ENCODE peak calls at places on chromosomes 13 and 19, in five cellular contexts. S, G, E, K and D are unnamed samples. For H3K36me3, the result is how much of the 10 kb centered on the place peaks cover.

GRCh38 chr19:37931941-37932655 is 25.1 kb downstream of the SIPA1L3 start:
- DNase-seq in K (peak), S (peak), E (peak), G (peak), D (peak)

GRCh38 chr19:16355293-16356043 is 30.8 kb downstream of the KLF2 start:
- DNase-seq in G (peak), S (no peak), K (no peak), E (no peak), D (no peak)

GRCh38 chr13:34308725-34309124 is 490.8 kb downstream of the RFC3 start:
- DNase-seq in K (no peak), G (no peak), S (no peak), E (no peak), D (no peak)

GRCh38 chr19:10334340-10335148 is 1.2 kb upstream of the RAVER1 start:
- DNase-seq in G (peak), K (peak), E (peak), S (peak), D (no peak)

GRCh38 chr13:107450931-107451330 is 764.4 kb downstream of the LIG4 start:
- DNase-seq in E (peak), G (peak), S (no peak), K (no peak), D (no peak)

GRCh38 chr19:2488405-2488941 is 12.5 kb downstream of the GADD45B start:
- DNase-seq in E (no peak), K (no peak), S (no peak), G (no peak), D (no peak)

GRCh38 chr19:8577247-8577646 is at the start of gene MYO1F:
- DNase-seq in K (no peak), S (no peak), G (peak), E (peak), D (no peak)

GRCh38 chr19:33501957-33502356 is 19.6 kb downstream of the PEPD start:
- DNase-seq in K (no peak), G (no peak), S (no peak), E (peak), D (no peak)

GRCh38 chr19:35169226-35169995 is 14.9 kb downstream of the FXYD5 start:
- DNase-seq in E (no peak), K (no peak), G (no peak), S (no peak), D (no peak)

GRCh38 chr13:25286308-25286968 is 850 bp downstream of the MTMR6 start:
- DNase-seq in E (peak), S (no peak), K (no peak), G (peak), D (no peak)

GRCh38 chr19:12580180-12580694 is 29.0 kb upstream of the ZNF564 start:
- DNase-seq in E (no peak), G (no peak), S (no peak), K (no peak), D (no peak)

GRCh38 chr19:39516270-39516669 is 1.3 kb downstream of the SELENOV start:
- DNase-seq in K (no peak), E (peak), G (no peak), S (no peak), D (no peak)

GRCh38 chr19:15467734-15468214 is 3.4 kb upstream of the RASAL3 start:
- DNase-seq in E (no peak), S (no peak), K (no peak), G (no peak), D (no peak)

GRCh38 chr19:46133101-46133627 is 8.7 kb upstream of the IGFL3 start:
- DNase-seq in E (peak), S (peak), K (peak), G (peak), D (peak)

GRCh38 chr19:41870401-41870873 is 6.6 kb upstream of the CD79A start:
- DNase-seq in E (no peak), K (no peak), G (no peak), S (no peak), D (no peak)

GRCh38 chr13:42807866-42808265 is 26.5 kb downstream of the FAM216B start:
- DNase-seq in K (no peak), E (no peak), G (no peak), S (no peak), D (no peak)

GRCh38 chr13:111652676-111653075 is 332.2 kb downstream of the TEX29 start:
- DNase-seq in S (no peak), E (no peak), K (no peak), G (no peak), D (no peak)

GRCh38 chr13:47661076-47661475 is 340.0 kb downstream of the SUCLA2 start:
- DNase-seq in G (no peak), S (no peak), K (no peak), E (no peak), D (no peak)

GRCh38 chr19:30742981-30743380 is 370.8 kb downstream of the ZNF536 start:
- DNase-seq in K (no peak), G (no peak), E (no peak), S (no peak), D (no peak)

GRCh38 chr13:93522486-93522885 is 295.9 kb downstream of the GPC6 start:
- DNase-seq in S (no peak), G (no peak), K (no peak), E (no peak), D (no peak)

GRCh38 chr19:36257512-36257876 is 42.6 kb downstream of the ZNF146 start:
- DNase-seq in K (no peak), E (no peak), G (no peak), S (no peak), D (no peak)

GRCh38 chr13:48265217-48265815 is 32.3 kb downstream of the ITM2B start:
- DNase-seq in E (no peak), G (no peak), K (no peak), S (no peak), D (no peak)

GRCh38 chr13:65154661-65155447 is 2075.3 kb downstream of the PCDH9 start:
- DNase-seq in K (no peak), E (no peak), G (no peak), S (no peak), D (no peak)

GRCh38 chr13:20993661-20994440 is 67.5 kb downstream of the LATS2 start:
- DNase-seq in S (no peak), E (no peak), K (no peak), G (no peak), D (no peak)

DNA sequence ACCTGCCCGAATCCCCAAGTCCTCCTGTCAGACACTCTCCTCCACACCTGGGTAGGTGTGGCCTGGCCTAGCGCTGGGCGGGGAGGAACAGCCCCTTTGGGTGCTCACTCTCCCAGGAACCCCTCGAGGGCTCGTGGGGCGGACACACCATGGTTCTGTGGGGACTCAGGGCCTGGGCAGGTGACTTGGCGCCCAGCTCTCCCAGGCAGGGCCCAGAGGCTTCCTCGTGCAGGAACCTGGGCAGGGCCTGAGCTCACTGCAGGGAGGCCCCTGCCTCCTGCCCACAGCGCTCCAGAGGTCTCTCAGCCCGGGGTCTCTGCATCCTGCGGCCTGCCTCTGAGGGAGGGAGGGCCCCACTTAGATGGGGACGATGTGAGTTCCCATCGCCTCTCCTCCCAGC is 11.9 kb downstream of the LSM4 start:
- DNase-seq in K (no peak), S (no peak), E (no peak), G (no peak), D (no peak)
- H3K36me3 ChIP-seq in K (under half), S (under half), E (under half), G (half or more), D (under half)

GRCh38 chr19:756821-757688 is 6.1 kb downstream of the MISP start:
- DNase-seq in E (no peak), G (no peak), S (no peak), K (no peak), D (no peak)

GRCh38 chr19:755063-755462 is 4.2 kb downstream of the MISP start:
- DNase-seq in G (no peak), E (no peak), S (no peak), K (no peak), D (no peak)

GRCh38 chr19:756232-756631 is 5.3 kb downstream of the MISP start:
- DNase-seq in G (no peak), K (no peak), E (no peak), S (no peak), D (no peak)

GRCh38 chr19:752652-753517 is 2.0 kb downstream of the MISP start:
- DNase-seq in G (no peak), S (no peak), K (no peak), E (peak), D (no peak)

DNA sequence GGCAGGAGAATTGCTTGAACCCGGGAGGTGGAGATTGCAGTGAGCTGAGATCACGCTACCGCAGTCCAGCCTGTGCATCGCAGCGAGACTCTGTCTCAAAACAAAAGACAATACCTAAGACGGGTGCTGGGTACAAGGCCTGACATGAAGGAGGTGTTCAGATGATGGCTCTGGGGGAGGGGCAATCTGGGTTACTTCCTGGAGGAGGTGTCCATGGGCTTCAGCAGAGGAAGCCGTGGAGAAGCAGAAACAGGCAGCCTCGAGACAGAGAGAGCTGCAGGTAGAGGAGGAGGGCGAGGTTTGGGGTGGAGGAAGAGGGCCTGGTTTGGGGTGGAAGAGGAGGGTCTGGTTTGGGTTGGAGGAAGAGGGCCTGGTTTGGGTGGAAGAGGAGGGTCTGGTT is 3.6 kb downstream of the MISP start:
- DNase-seq in S (no peak), G (no peak), E (no peak), K (no peak), D (no peak)
- H3K36me3 ChIP-seq in S (under half), G (under half), E (under half), K (under half), D (under half)

GRCh38 chr19:5927439-5927821 is 13.4 kb downstream of the CAPS start:
- DNase-seq in E (no peak), K (no peak), S (no peak), G (no peak), D (no peak)

GRCh38 chr19:5931251-5931650 is 17.2 kb downstream of the CAPS start:
- DNase-seq in S (no peak), G (no peak), E (no peak), K (no peak), D (no peak)

GRCh38 chr19:5929646-5930045 is 15.6 kb downstream of the CAPS start:
- DNase-seq in E (no peak), K (no peak), G (no peak), S (no peak), D (no peak)

GRCh38 chr19:5926641-5927438 is 12.8 kb downstream of the CAPS start:
- DNase-seq in K (peak), S (no peak), E (peak), G (peak), D (no peak)

DNA sequence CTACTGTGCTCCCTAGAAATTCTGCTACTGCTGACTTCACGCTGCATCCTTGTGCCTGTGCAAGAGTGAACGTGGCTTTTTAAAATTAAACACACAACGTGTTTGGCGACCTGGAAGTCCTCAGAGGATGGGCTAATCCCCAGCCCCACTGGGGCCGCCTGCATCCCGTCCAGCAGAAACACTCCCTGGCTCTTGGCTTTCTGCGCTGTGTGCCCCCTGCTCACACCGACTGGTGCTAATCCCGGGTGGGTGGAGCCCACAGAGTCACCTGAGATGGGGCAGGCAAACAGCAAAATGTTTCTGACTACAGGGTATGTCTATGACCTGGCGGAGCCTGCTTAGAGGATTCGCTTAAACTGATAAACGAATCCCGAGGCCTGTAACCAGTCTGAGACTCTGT is 15.1 kb downstream of the CAPS start:
- DNase-seq in E (no peak), S (no peak), G (no peak), K (no peak), D (no peak)
- H3K36me3 ChIP-seq in E (under half), S (under half), G (half or more), K (under half), D (under half)

GRCh38 chr19:4687396-4687795 is 17.3 kb upstream of the MYDGF start:
- DNase-seq in G (no peak), K (no peak), S (no peak), E (no peak), D (no peak)

GRCh38 chr19:4688587-4688986 is 18.4 kb upstream of the MYDGF start:
- DNase-seq in S (no peak), K (no peak), E (no peak), G (no peak), D (no peak)

GRCh38 chr19:4686700-4687099 is 16.6 kb upstream of the MYDGF start:
- DNase-seq in G (no peak), E (no peak), K (no peak), S (no peak), D (no peak)

GRCh38 chr19:4682417-4683200 is 12.5 kb upstream of the MYDGF start:
- DNase-seq in S (no peak), E (no peak), G (no peak), K (no peak), D (no peak)

GRCh38 chr19:4684312-4685095 is 14.4 kb upstream of the MYDGF start:
- DNase-seq in G (no peak), K (no peak), S (no peak), E (no peak), D (no peak)
- H3K36me3 ChIP-seq in G (half or more), K (under half), S (under half), E (under half), D (under half)

DNA sequence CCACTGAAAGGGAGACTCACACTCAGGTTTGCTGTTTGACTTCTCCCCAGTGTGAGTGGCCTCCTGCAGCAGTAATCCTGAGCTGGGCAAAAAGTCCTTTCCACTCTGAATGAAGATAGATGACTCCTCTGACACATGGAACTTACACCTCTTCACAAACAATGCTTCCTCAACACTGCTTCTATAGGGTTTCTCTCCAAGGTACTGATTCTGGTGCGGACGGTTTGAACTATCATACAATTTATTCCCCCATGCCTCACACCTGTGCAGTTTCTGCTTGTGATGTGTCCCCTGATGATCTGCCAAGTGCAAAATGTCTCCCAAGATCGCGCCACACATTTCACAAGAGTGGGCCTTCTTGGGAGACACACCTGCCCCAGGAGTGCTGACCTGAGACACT is 7.6 kb downstream of the ZNF418 start:
- DNase-seq in K (no peak), G (no peak), S (no peak), E (no peak), D (no peak)
- H3K36me3 ChIP-seq in K (under half), G (half or more), S (under half), E (under half), D (under half)

GRCh38 chr19:18915639-18916038 is 3.5 kb downstream of the COPE start:
- DNase-seq in G (no peak), K (no peak), S (no peak), E (no peak), D (no peak)

GRCh38 chr19:18910801-18911436 is 8.3 kb downstream of the COPE start:
- DNase-seq in G (no peak), E (no peak), K (no peak), S (no peak), D (no peak)

GRCh38 chr19:18912933-18913332 is 6.3 kb downstream of the COPE start:
- DNase-seq in K (no peak), G (no peak), E (no peak), S (no peak), D (no peak)

GRCh38 chr19:18910010-18910409 is 9.2 kb downstream of the COPE start:
- DNase-seq in G (no peak), E (no peak), S (no peak), K (no peak), D (no peak)

GRCh38 chr19:18913466-18913865 is 5.7 kb downstream of the COPE start:
- DNase-seq in G (no peak), K (no peak), S (no peak), E (no peak), D (no peak)
- H3K36me3 ChIP-seq in G (under half), K (under half), S (under half), E (under half), D (under half)

DNA sequence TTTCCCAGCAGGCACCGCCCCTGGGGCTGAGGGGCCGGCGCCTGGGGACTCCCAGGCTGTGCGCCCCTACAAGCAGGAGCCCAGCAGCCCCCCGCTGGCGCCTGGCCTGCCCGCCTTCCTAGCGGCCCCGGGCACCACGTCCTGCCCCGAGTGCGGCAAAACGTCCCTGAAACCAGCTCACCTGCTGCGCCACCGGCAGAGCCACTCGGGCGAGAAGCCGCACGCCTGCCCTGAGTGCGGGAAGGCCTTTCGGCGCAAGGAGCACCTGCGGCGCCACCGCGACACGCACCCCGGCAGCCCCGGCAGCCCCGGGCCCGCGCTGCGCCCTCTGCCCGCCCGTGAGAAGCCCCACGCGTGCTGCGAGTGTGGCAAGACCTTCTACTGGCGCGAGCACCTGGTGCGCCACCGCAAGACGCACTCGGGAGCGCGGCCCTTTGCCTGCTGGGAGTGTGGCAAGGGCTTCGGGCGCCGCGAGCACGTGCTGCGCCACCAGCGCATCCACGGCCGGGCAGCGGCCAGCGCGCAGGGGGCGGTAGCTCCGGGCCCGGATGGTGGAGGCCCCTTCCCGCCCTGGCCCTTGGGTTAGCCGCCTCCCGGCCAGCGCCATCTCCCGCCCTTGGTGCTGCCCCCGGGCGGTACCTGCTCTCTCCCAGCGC is 16.1 kb upstream of the GALP start:
- DNase-seq in K (no peak), E (no peak), G (no peak), S (no peak), D (no peak)
- H3K36me3 ChIP-seq in K (under half), E (under half), G (half or more), S (under half), D (under half)